ENCODE peak calls at places on chromosomes 7 and 10, in four cellular contexts. V is activated naive CD4-positive, alpha-beta T cell; M is HFFc6; Q is astrocyte of the spinal cord. B is an unnamed sample.

GRCh38 chr7:26090927-26091519 is 61.0 kb upstream of the NFE2L3 start:
- DNase-seq in Q (peak), V (no peak), M (peak), B (no peak)

GRCh38 chr10:43110318-43111071 is 27.8 kb upstream of the CSGALNACT2 start:
- DNase-seq in M (peak), V (no peak), Q (no peak), B (no peak)

GRCh38 chr7:87263537-87263936 is 44.0 kb upstream of the TMEM243 start:
- DNase-seq in V (no peak), Q (no peak), M (no peak), B (no peak)

GRCh38 chr10:3836222-3836820 is 51.3 kb upstream of the KLF6 start:
- DNase-seq in Q (no peak), M (no peak), V (no peak), B (no peak)

GRCh38 chr7:158204453-158204852 is 383.2 kb downstream of the PTPRN2 start:
- DNase-seq in Q (no peak), M (no peak), V (no peak), B (no peak)

GRCh38 chr10:80412521-80412920 is 4.2 kb downstream of the PRXL2A start:
- DNase-seq in M (no peak), V (no peak), Q (no peak), B (no peak)

GRCh38 chr7:23175820-23176385 is 5.9 kb upstream of the NUP42 start:
- DNase-seq in V (no peak), Q (no peak), M (no peak), B (no peak)

GRCh38 chr7:115649429-115649828 is 381.1 kb downstream of the TFEC start:
- DNase-seq in M (no peak), Q (no peak), V (no peak), B (no peak)

GRCh38 chr7:106064836-106065559 is 47.1 kb downstream of the SYPL1 start:
- DNase-seq in M (peak), Q (peak), V (no peak), B (peak)

GRCh38 chr7:23470290-23471089 is at the start of gene IGF2BP3:
- DNase-seq in V (no peak), M (peak), Q (peak), B (peak)

GRCh38 chr10:5905854-5906507 is 15.9 kb downstream of the FBH1 start:
- DNase-seq in Q (no peak), V (no peak), M (no peak), B (no peak)

GRCh38 chr10:125057158-125058001 is 103.0 kb downstream of the CTBP2 start:
- DNase-seq in V (no peak), M (peak), Q (peak), B (no peak)

GRCh38 chr10:119859422-119860258 is 13.0 kb downstream of the MCMBP start:
- DNase-seq in M (peak), Q (peak), V (no peak), B (no peak)

GRCh38 chr10:30462513-30462912 is 28.5 kb downstream of the MAP3K8 start:
- DNase-seq in V (no peak), M (no peak), Q (no peak), B (no peak)

GRCh38 chr7:114973147-114973546 is 51.3 kb downstream of the MDFIC start:
- DNase-seq in Q (peak), M (no peak), V (no peak), B (no peak)

GRCh38 chr10:77320852-77321496 is 316.6 kb downstream of the KCNMA1 start:
- DNase-seq in V (no peak), Q (peak), M (peak), B (no peak)

GRCh38 chr10:48805848-48806247 is 121.2 kb downstream of the WDFY4 start:
- DNase-seq in V (no peak), Q (no peak), M (no peak), B (no peak)

GRCh38 chr7:106104861-106105260 is 7.3 kb downstream of the SYPL1 start:
- DNase-seq in M (no peak), Q (no peak), V (no peak), B (no peak)

GRCh38 chr10:132417957-132418441 is 21.0 kb downstream of the PWWP2B start:
- DNase-seq in V (no peak), M (no peak), Q (no peak), B (no peak)

GRCh38 chr10:59907918-59908807 is 1.8 kb upstream of the CCDC6 start:
- DNase-seq in Q (peak), M (peak), V (peak), B (no peak)

GRCh38 chr10:132443605-132443997 is 46.6 kb downstream of the PWWP2B start:
- DNase-seq in Q (peak), M (peak), V (peak), B (no peak)

GRCh38 chr7:139603896-139604295 is 80.4 kb downstream of the CLEC2L start:
- DNase-seq in Q (no peak), V (no peak), M (no peak), B (no peak)

GRCh38 chr7:112929411-112929810 is 139.2 kb upstream of the TMEM168 start:
- DNase-seq in V (no peak), Q (no peak), M (no peak), B (no peak)

GRCh38 chr10:120511165-120511564 is 54.1 kb downstream of the PLPP4 start:
- DNase-seq in V (no peak), Q (peak), M (peak), B (no peak)

GRCh38 chr10:62050941-62051433 is 149.5 kb downstream of the ARID5B start:
- DNase-seq in V (peak), M (peak), Q (peak), B (peak)

GRCh38 chr7:9983048-9983447 is 990.6 kb upstream of the PHF14 start:
- DNase-seq in M (no peak), V (no peak), Q (no peak), B (no peak)

GRCh38 chr7:97871659-97872024 is 566 bp downstream of the ASNS start:
- DNase-seq in Q (no peak), V (peak), M (peak), B (no peak)

GRCh38 chr7:34153680-34154270 is 248.4 kb downstream of the BMPER start:
- DNase-seq in M (no peak), V (no peak), Q (no peak), B (no peak)

GRCh38 chr7:33072471-33072870 is 9.9 kb upstream of the NT5C3A start:
- DNase-seq in M (peak), V (no peak), Q (peak), B (no peak)

GRCh38 chr7:83486957-83487356 is 162.0 kb downstream of the SEMA3E start:
- DNase-seq in Q (no peak), M (no peak), V (no peak), B (no peak)

B was measured in GOT3.